ENCODE peak calls at places on chromosomes 7 and 10, in six cellular contexts. S is neuronal stem cell, E is IMR-90, O is mesendoderm, X is trophoblast cell, Y is H1. N is an unnamed sample.
A peak's percentile ranks its signal among the peaks of the same experiment; 100 is the strongest.

GRCh38 chr7:24732646-24733413 is 24.4 kb downstream of the GSDME start:
- DNase-seq in S (no peak), E (peak; percentile 92), X (peak; percentile 85), Y (no peak), O (peak; percentile 67), N (peak; percentile 81)

GRCh38 chr10:132326925-132327324 is 5.1 kb upstream of the LRRC27 start:
- DNase-seq in S (no peak), Y (no peak), E (no peak), X (no peak), O (no peak), N (no peak)

GRCh38 chr10:3426190-3426845 is 253.7 kb upstream of the PITRM1 start:
- DNase-seq in E (peak; percentile 82), S (no peak), Y (no peak), O (no peak), X (peak; percentile 77), N (peak; percentile 86)

GRCh38 chr7:1936006-1936310 is 265.9 kb downstream of the ELFN1 start:
- DNase-seq in X (no peak), O (no peak), S (no peak), E (no peak), Y (no peak), N (no peak)

GRCh38 chr10:118405933-118406332 is 63.8 kb upstream of the FAM204A start:
- DNase-seq in O (peak; percentile 65), X (no peak), E (no peak), Y (no peak), S (no peak), N (no peak)

GRCh38 chr10:51139176-51139575 is 64.9 kb downstream of the PRKG1 start:
- DNase-seq in S (no peak), X (no peak), O (no peak), E (peak; percentile 63), Y (no peak), N (no peak)

GRCh38 chr7:124930173-124930623 is 573 bp upstream of the POT1 start:
- DNase-seq in S (no peak), E (no peak), Y (no peak), X (no peak), O (no peak), N (no peak)

GRCh38 chr10:26215923-26216576 is 524 bp upstream of the GAD2 start:
- DNase-seq in Y (no peak), O (peak; percentile 79), X (peak; percentile 16), E (no peak), S (peak; percentile 62), N (no peak)

GRCh38 chr7:52777423-52777822 is 258.0 kb upstream of the POM121L12 start:
- DNase-seq in X (no peak), S (no peak), Y (no peak), O (no peak), E (no peak), N (no peak)

GRCh38 chr10:24944512-24945255 is 7.7 kb downstream of the PRTFDC1 start:
- DNase-seq in E (peak; percentile 89), Y (no peak), X (no peak), O (peak; percentile 52), S (no peak), N (peak; percentile 49)

GRCh38 chr7:154412105-154412504 is 359.9 kb downstream of the DPP6 start:
- DNase-seq in S (no peak), X (no peak), O (no peak), E (no peak), Y (no peak), N (no peak)

GRCh38 chr7:26853788-26854393 is 10.5 kb downstream of the SKAP2 start:
- DNase-seq in X (no peak), O (peak; percentile 11), S (no peak), Y (no peak), E (peak; percentile 75), N (peak; percentile 51)

GRCh38 chr10:29715296-29715695 is 80.5 kb upstream of the SVIL start:
- DNase-seq in O (no peak), Y (no peak), X (peak; percentile 61), S (no peak), E (no peak), N (no peak)

GRCh38 chr10:84126785-84127167 is 12.5 kb upstream of the GHITM start:
- DNase-seq in E (no peak), Y (no peak), X (no peak), S (no peak), O (no peak), N (no peak)

GRCh38 chr10:110077436-110078120 is 69.8 kb downstream of the ADD3 start:
- DNase-seq in S (no peak), O (no peak), E (no peak), X (no peak), Y (no peak), N (peak; percentile 25)

GRCh38 chr10:98314577-98315284 is 46.7 kb upstream of the LOXL4 start:
- DNase-seq in X (no peak), E (no peak), Y (no peak), O (no peak), S (no peak), N (no peak)

GRCh38 chr7:17139081-17139480 is 159.4 kb upstream of the AHR start:
- DNase-seq in X (no peak), Y (no peak), O (no peak), S (no peak), E (no peak), N (no peak)

GRCh38 chr10:12628964-12629766 is 279.8 kb downstream of the CAMK1D start:
- DNase-seq in E (no peak), Y (no peak), X (no peak), O (peak; percentile 29), S (no peak), N (no peak)

GRCh38 chr7:137453356-137453755 is 109.8 kb upstream of the PTN start:
- DNase-seq in Y (no peak), X (no peak), S (no peak), O (no peak), E (no peak), N (no peak)
- H3K4me3 ChIP-seq in Y (no peak overlapping the region), X (no peak overlapping the region), S (no peak overlapping the region), O (no peak overlapping the region), E (peak overlapping the region; percentile 36), N (no peak overlapping the region)

GRCh38 chr10:116324951-116325635 is 845 bp downstream of the CCDC172 start:
- DNase-seq in X (no peak), Y (peak; percentile 36), E (no peak), S (no peak), O (peak; percentile 19), N (no peak)
- H2BK120ac ChIP-seq in X (no peak overlapping the region), Y (no peak overlapping the region), E (no peak overlapping the region), S (no peak overlapping the region), O (no peak overlapping the region), N (no peak overlapping the region)

DNA sequence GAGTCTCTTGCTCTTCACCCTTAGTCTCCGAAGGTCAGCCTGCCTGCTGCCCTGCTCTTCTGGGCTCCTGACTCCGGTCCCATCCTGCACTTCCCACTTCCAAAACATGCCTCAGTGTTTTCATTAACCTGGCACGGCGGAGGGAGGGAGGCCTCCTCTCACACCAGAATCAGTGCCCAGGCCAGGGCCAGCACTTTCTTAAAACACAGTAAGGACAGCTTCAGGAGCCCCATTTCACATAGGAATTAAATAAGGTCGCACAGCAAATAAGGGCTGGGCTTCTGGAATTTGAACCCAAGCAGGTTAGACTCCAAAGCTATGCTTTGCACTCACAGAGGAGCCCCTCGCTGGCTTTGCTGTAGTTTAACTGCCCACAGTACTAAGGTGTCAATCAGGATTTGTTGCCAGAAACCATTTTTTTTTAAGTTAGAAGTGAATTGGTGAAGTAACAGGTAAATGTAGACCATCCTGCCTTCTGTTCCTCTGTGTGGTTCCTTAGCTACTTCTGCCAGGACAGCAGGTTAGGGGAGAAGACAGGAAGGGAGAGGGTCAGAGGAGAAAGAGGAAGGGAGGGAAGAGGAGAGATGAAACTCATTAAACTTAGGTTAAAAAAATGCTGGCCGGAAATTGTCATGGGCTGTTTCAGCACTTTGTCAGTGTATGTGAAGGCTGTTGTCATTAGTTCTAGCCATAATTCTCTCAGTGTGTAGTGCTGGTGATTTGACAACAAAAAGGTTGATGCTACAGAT is 1.1 kb downstream of the RASSF4 start:
- DNase-seq in E (no peak), Y (no peak), S (no peak), O (no peak), X (no peak), N (no peak)
- H3K4me3 ChIP-seq in E (no peak overlapping the region), Y (peak overlapping the region; percentile 77), S (peak overlapping the region; percentile 73), O (no peak overlapping the region), X (no peak overlapping the region), N (no peak overlapping the region)

GRCh38 chr10:63268798-63269503 is 135.8 kb downstream of the NRBF2 start:
- DNase-seq in S (peak; percentile 67), E (peak; percentile 97), X (peak; percentile 88), Y (peak; percentile 51), O (peak; percentile 98), N (peak; percentile 99)

GRCh38 chr10:63265646-63266207 is 132.6 kb downstream of the NRBF2 start:
- DNase-seq in Y (no peak), S (no peak), O (no peak), E (no peak), X (no peak), N (no peak)

GRCh38 chr10:63266337-63267327 is 133.5 kb downstream of the NRBF2 start:
- DNase-seq in Y (no peak), O (no peak), X (no peak), E (no peak), S (no peak), N (no peak)

GRCh38 chr10:63268139-63268797 is 135.1 kb downstream of the NRBF2 start:
- DNase-seq in S (no peak), X (no peak), Y (no peak), E (peak; percentile 26), O (peak; percentile 55), N (peak; percentile 66)

DNA sequence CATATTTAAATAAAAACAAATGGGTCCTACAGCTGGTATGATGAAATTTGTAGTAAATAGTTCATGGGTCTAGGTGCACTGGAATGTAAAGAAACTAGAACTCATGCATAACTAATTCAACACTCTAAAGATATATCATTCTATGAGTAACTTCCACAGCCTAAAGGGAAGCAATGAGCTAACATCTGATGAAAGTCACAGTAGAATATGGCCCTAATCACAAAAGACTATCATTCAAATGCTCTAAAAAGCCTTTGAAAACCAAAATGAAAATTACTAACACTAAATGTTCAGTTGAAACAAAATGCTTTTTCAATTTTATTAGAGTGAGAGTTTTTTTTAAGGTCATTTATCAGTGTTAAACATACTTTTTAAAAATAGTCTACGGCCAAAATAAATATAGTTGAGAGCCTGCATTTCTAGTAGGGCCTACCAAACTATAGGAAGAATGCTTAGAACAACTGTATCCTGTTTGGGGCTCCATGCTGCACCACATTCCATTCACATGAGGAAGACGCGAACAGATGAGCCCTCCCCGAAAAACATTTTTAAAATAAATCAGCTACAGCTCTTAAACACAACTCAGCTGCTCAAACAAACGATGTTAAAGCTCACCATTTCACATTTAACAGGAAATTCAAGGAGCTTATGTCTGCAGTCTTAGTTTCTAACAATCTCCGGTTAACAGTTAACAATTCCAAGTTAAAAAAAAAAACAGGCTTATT is 134.4 kb downstream of the NRBF2 start:
- DNase-seq in E (peak; percentile 94), X (peak; percentile 5), O (peak; percentile 91), S (no peak), Y (no peak), N (peak; percentile 85)
- H2BK120ac ChIP-seq in E (peak overlapping the region; percentile 51), X (no peak overlapping the region), O (no peak overlapping the region), S (no peak overlapping the region), Y (no peak overlapping the region), N (no peak overlapping the region)

N was measured in mesenchymal stem cell.